ENCODE peak calls at places on chromosomes 2 and 18, in seven cellular contexts. One of them, this sample, is unnamed.

GRCh38 chr18:79559121-79559835 is 120.3 kb upstream of the CTDP1 start:
- DNase-seq in GM23248: no peak
- DNase-seq in body of pancreas: no peak
- DNase-seq in small intestine: no peak
- DNase-seq in left ventricle myocardium inferior: no peak
- DNase-seq in psoas muscle: no peak
- DNase-seq in adrenal gland: no peak
- DNase-seq in this sample: no peak

GRCh38 chr2:73969356-73969755 is 15.4 kb upstream of the TET3 start:
- DNase-seq in GM23248: peak; percentile 46
- DNase-seq in body of pancreas: no peak
- DNase-seq in small intestine: no peak
- DNase-seq in left ventricle myocardium inferior: no peak
- DNase-seq in psoas muscle: no peak
- DNase-seq in adrenal gland: no peak
- DNase-seq in this sample: no peak

GRCh38 chr18:59067873-59068272 is 71.8 kb upstream of the SEC11C start:
- DNase-seq in GM23248: peak; percentile 38
- DNase-seq in body of pancreas: peak; percentile 59
- DNase-seq in small intestine: peak; percentile 12
- DNase-seq in left ventricle myocardium inferior: no peak
- DNase-seq in psoas muscle: no peak
- DNase-seq in adrenal gland: no peak
- DNase-seq in this sample: peak; percentile 34

GRCh38 chr2:46979611-46980010 is 64.0 kb upstream of the MCFD2 start:
- DNase-seq in GM23248: no peak
- DNase-seq in body of pancreas: no peak
- DNase-seq in small intestine: no peak
- DNase-seq in left ventricle myocardium inferior: no peak
- DNase-seq in psoas muscle: no peak
- DNase-seq in adrenal gland: no peak
- DNase-seq in this sample: no peak

GRCh38 chr2:101124061-101124460 is 27.1 kb downstream of the TBC1D8 start:
- DNase-seq in GM23248: peak; percentile 70
- DNase-seq in body of pancreas: no peak
- DNase-seq in small intestine: no peak
- DNase-seq in left ventricle myocardium inferior: no peak
- DNase-seq in psoas muscle: no peak
- DNase-seq in adrenal gland: no peak
- DNase-seq in this sample: no peak

GRCh38 chr2:228731517-228731916 is 539.6 kb downstream of the PID1 start:
- DNase-seq in GM23248: peak; percentile 84
- DNase-seq in body of pancreas: no peak
- DNase-seq in small intestine: no peak
- DNase-seq in left ventricle myocardium inferior: no peak
- DNase-seq in psoas muscle: no peak
- DNase-seq in adrenal gland: no peak
- DNase-seq in this sample: no peak

GRCh38 chr2:208042041-208042440 is 16.7 kb upstream of the PLEKHM3 start:
- DNase-seq in GM23248: peak; percentile 65
- DNase-seq in body of pancreas: no peak
- DNase-seq in small intestine: peak; percentile 32
- DNase-seq in left ventricle myocardium inferior: no peak
- DNase-seq in psoas muscle: no peak
- DNase-seq in adrenal gland: no peak
- DNase-seq in this sample: no peak

GRCh38 chr18:33588361-33588760 is 10.3 kb downstream of the ASXL3 start:
- DNase-seq in GM23248: no peak
- DNase-seq in body of pancreas: no peak
- DNase-seq in small intestine: no peak
- DNase-seq in left ventricle myocardium inferior: no peak
- DNase-seq in psoas muscle: no peak
- DNase-seq in adrenal gland: no peak
- DNase-seq in this sample: no peak

GRCh38 chr2:159653962-159654361 is 37.6 kb upstream of the BAZ2B start:
- DNase-seq in GM23248: no peak
- DNase-seq in body of pancreas: no peak
- DNase-seq in small intestine: no peak
- DNase-seq in left ventricle myocardium inferior: no peak
- DNase-seq in psoas muscle: no peak
- DNase-seq in adrenal gland: no peak
- DNase-seq in this sample: no peak

GRCh38 chr2:197277726-197278259 is 32.8 kb downstream of the ANKRD44 start:
- DNase-seq in GM23248: no peak
- DNase-seq in body of pancreas: no peak
- DNase-seq in small intestine: no peak
- DNase-seq in left ventricle myocardium inferior: no peak
- DNase-seq in psoas muscle: no peak
- DNase-seq in adrenal gland: no peak
- DNase-seq in this sample: no peak
- H3K4me1 ChIP-seq in GM23248: no peaks in the 10 kb centered on the region
- H3K4me1 ChIP-seq in body of pancreas: peaks cover 12% of the 10 kb centered on the region
- H3K4me1 ChIP-seq in small intestine: peaks cover 6% of the 10 kb centered on the region
- H3K4me1 ChIP-seq in left ventricle myocardium inferior: peaks cover 26% of the 10 kb centered on the region
- H3K4me1 ChIP-seq in psoas muscle: peaks cover 21% of the 10 kb centered on the region
- H3K4me1 ChIP-seq in adrenal gland: peaks cover 5% of the 10 kb centered on the region
- H3K4me1 ChIP-seq in this sample: no peaks in the 10 kb centered on the region

DNA sequence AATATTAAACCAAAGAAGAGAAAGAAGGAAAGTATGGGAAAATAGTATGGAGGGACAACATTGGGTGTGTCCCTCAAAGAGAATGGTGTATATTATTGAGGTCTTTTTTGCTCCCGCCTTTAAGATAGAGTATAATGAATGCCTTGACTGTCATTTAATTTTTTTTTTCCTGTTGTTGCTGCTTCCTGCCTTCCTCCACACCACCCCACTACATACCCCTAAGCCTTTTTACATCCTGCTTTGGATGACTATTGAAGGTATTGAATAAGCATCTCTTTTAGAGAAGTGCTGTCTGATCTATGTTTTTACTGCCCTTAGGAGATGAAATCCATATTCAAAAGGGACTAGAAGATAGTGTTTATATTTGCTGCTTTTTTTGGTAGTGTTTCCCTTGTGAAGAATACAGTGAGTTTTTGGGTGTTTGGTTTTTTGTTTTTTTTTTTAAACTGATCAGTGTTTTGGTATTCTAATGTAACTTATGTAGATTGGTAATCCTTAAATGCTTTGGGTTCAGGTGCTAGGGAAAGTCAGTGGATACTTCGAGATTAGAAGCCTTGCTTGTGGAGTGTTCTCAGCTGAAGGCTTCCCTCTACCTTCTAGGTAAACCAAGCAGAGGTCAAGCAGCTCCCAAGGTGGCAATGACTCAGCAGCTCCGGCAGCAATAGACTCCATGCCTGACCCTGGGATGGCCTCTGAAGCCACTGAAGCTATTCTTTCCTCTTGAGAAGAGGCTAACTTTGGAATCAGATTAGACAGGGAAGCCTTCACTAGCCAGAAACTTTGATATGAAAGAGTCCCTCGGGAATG is 5.0 kb downstream of the FZD7 start:
- DNase-seq in GM23248: peak; percentile 65
- DNase-seq in body of pancreas: no peak
- DNase-seq in small intestine: peak; percentile 88
- DNase-seq in left ventricle myocardium inferior: peak; percentile 25
- DNase-seq in psoas muscle: peak; percentile 28
- DNase-seq in adrenal gland: no peak
- DNase-seq in this sample: no peak
- H3K4me3 ChIP-seq in GM23248: peak overlapping the region; percentile 80
- H3K4me3 ChIP-seq in body of pancreas: no peak overlapping the region
- H3K4me3 ChIP-seq in small intestine: no peak overlapping the region
- H3K4me3 ChIP-seq in left ventricle myocardium inferior: peak overlapping the region; percentile 87
- H3K4me3 ChIP-seq in psoas muscle: peak overlapping the region; percentile 87
- H3K4me3 ChIP-seq in adrenal gland: no peak overlapping the region
- H3K4me3 ChIP-seq in this sample: no peak overlapping the region

DNA sequence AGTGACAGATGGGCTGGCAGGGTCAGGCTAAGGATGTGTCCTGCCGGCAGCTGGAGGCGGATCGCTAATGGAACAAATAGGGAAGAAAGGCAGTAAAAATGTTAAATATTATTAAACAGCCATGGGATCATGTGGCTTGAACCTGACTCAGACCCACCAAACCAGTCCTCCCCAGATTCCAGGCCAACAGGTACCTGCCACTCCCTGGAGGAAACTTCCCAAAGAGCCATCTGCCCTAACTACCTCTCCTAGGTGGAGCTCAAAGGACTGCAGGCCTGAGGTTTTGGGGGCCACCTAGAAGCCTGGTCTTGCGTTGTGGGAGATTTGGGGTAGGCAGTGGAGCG is 34.3 kb downstream of the CIB4 start:
- DNase-seq in GM23248: no peak
- DNase-seq in body of pancreas: peak; percentile 59
- DNase-seq in small intestine: peak; percentile 59
- DNase-seq in left ventricle myocardium inferior: no peak
- DNase-seq in psoas muscle: no peak
- DNase-seq in adrenal gland: no peak
- DNase-seq in this sample: no peak
- H3K4me1 ChIP-seq in GM23248: no peaks in the 10 kb centered on the region
- H3K4me1 ChIP-seq in body of pancreas: peaks cover 31% of the 10 kb centered on the region
- H3K4me1 ChIP-seq in small intestine: peaks cover 16% of the 10 kb centered on the region
- H3K4me1 ChIP-seq in left ventricle myocardium inferior: no peaks in the 10 kb centered on the region
- H3K4me1 ChIP-seq in psoas muscle: no peaks in the 10 kb centered on the region
- H3K4me1 ChIP-seq in adrenal gland: peaks cover 10% of the 10 kb centered on the region
- H3K4me1 ChIP-seq in this sample: no peaks in the 10 kb centered on the region

GRCh38 chr2:44954902-44955592 is 13.5 kb downstream of the SIX3 start:
- DNase-seq in GM23248: peak; percentile 47
- DNase-seq in body of pancreas: no peak
- DNase-seq in small intestine: no peak
- DNase-seq in left ventricle myocardium inferior: no peak
- DNase-seq in psoas muscle: no peak
- DNase-seq in adrenal gland: no peak
- DNase-seq in this sample: no peak
- H3K4me3 ChIP-seq in GM23248: peak overlapping the region; percentile 57
- H3K4me3 ChIP-seq in body of pancreas: no peak overlapping the region
- H3K4me3 ChIP-seq in small intestine: no peak overlapping the region
- H3K4me3 ChIP-seq in left ventricle myocardium inferior: peak overlapping the region; percentile 58
- H3K4me3 ChIP-seq in psoas muscle: peak overlapping the region; percentile 59
- H3K4me3 ChIP-seq in adrenal gland: peak overlapping the region; percentile 9
- H3K4me3 ChIP-seq in this sample: peak overlapping the region; percentile 40

GRCh38 chr18:47981830-47982229 is 51.4 kb upstream of the SMAD2 start:
- DNase-seq in GM23248: no peak
- DNase-seq in body of pancreas: no peak
- DNase-seq in small intestine: no peak
- DNase-seq in left ventricle myocardium inferior: no peak
- DNase-seq in psoas muscle: no peak
- DNase-seq in adrenal gland: no peak
- DNase-seq in this sample: no peak

GRCh38 chr18:47985837-47986236 is 55.4 kb upstream of the SMAD2 start:
- DNase-seq in GM23248: no peak
- DNase-seq in body of pancreas: no peak
- DNase-seq in small intestine: no peak
- DNase-seq in left ventricle myocardium inferior: no peak
- DNase-seq in psoas muscle: no peak
- DNase-seq in adrenal gland: no peak
- DNase-seq in this sample: no peak

GRCh38 chr18:47984991-47985390 is 54.5 kb upstream of the SMAD2 start:
- DNase-seq in GM23248: no peak
- DNase-seq in body of pancreas: peak; percentile 73
- DNase-seq in small intestine: no peak
- DNase-seq in left ventricle myocardium inferior: no peak
- DNase-seq in psoas muscle: no peak
- DNase-seq in adrenal gland: no peak
- DNase-seq in this sample: no peak

GRCh38 chr18:47983055-47983454 is 52.6 kb upstream of the SMAD2 start:
- DNase-seq in GM23248: no peak
- DNase-seq in body of pancreas: no peak
- DNase-seq in small intestine: no peak
- DNase-seq in left ventricle myocardium inferior: no peak
- DNase-seq in psoas muscle: no peak
- DNase-seq in adrenal gland: no peak
- DNase-seq in this sample: no peak

GRCh38 chr18:47983946-47984345 is 53.5 kb upstream of the SMAD2 start:
- DNase-seq in GM23248: no peak
- DNase-seq in body of pancreas: no peak
- DNase-seq in small intestine: no peak
- DNase-seq in left ventricle myocardium inferior: no peak
- DNase-seq in psoas muscle: no peak
- DNase-seq in adrenal gland: no peak
- DNase-seq in this sample: no peak
- H3K4me1 ChIP-seq in GM23248: no peaks in the 10 kb centered on the region
- H3K4me1 ChIP-seq in body of pancreas: no peaks in the 10 kb centered on the region
- H3K4me1 ChIP-seq in small intestine: no peaks in the 10 kb centered on the region
- H3K4me1 ChIP-seq in left ventricle myocardium inferior: no peaks in the 10 kb centered on the region
- H3K4me1 ChIP-seq in psoas muscle: no peaks in the 10 kb centered on the region
- H3K4me1 ChIP-seq in adrenal gland: no peaks in the 10 kb centered on the region
- H3K4me1 ChIP-seq in this sample: peaks cover 2% of the 10 kb centered on the region

DNA sequence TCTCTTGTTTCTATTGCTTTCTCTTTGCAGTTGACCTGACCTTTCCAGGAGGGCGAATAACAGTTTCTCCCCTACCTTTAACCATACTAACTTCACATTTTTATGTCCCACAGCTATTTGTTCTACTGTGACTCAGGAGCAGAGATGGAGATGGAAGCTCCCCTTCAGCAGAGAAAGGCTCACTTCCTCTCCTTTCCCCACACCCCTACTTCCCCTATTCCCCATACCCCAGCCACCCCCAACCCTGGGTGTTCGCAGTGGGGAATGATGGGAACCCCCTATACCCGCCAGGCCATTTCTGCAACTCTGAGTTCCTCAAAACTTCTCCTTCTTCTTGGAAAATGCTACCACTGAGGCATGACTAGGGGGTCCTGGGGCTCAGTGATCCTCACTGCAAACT is 285.4 kb upstream of the MGAT5 start:
- DNase-seq in GM23248: no peak
- DNase-seq in body of pancreas: no peak
- DNase-seq in small intestine: no peak
- DNase-seq in left ventricle myocardium inferior: no peak
- DNase-seq in psoas muscle: no peak
- DNase-seq in adrenal gland: no peak
- DNase-seq in this sample: no peak
- H3K4me3 ChIP-seq in GM23248: no peak overlapping the region
- H3K4me3 ChIP-seq in body of pancreas: no peak overlapping the region
- H3K4me3 ChIP-seq in small intestine: no peak overlapping the region
- H3K4me3 ChIP-seq in left ventricle myocardium inferior: no peak overlapping the region
- H3K4me3 ChIP-seq in psoas muscle: no peak overlapping the region
- H3K4me3 ChIP-seq in adrenal gland: no peak overlapping the region
- H3K4me3 ChIP-seq in this sample: no peak overlapping the region

GRCh38 chr2:111061192-111061591 is 59.5 kb upstream of the BCL2L11 start:
- DNase-seq in GM23248: no peak
- DNase-seq in body of pancreas: no peak
- DNase-seq in small intestine: no peak
- DNase-seq in left ventricle myocardium inferior: no peak
- DNase-seq in psoas muscle: no peak
- DNase-seq in adrenal gland: no peak
- DNase-seq in this sample: no peak
- H3K4me1 ChIP-seq in GM23248: no peaks in the 10 kb centered on the region
- H3K4me1 ChIP-seq in body of pancreas: no peaks in the 10 kb centered on the region
- H3K4me1 ChIP-seq in small intestine: no peaks in the 10 kb centered on the region
- H3K4me1 ChIP-seq in left ventricle myocardium inferior: no peaks in the 10 kb centered on the region
- H3K4me1 ChIP-seq in psoas muscle: no peaks in the 10 kb centered on the region
- H3K4me1 ChIP-seq in adrenal gland: no peaks in the 10 kb centered on the region
- H3K4me1 ChIP-seq in this sample: no peaks in the 10 kb centered on the region

DNA sequence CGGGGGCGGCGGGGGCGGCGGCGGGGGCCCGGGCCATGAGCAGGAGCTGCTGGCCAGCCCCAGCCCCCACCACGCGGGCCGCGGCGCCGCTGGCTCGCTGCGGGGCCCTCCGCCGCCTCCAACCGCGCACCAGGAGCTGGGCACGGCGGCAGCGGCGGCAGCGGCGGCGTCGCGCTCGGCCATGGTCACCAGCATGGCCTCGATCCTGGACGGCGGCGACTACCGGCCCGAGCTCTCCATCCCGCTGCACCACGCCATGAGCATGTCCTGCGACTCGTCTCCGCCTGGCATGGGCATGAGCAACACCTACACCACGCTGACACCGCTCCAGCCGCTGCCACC is 648 bp downstream of the ONECUT2 start:
- DNase-seq in GM23248: no peak
- DNase-seq in body of pancreas: no peak
- DNase-seq in small intestine: no peak
- DNase-seq in left ventricle myocardium inferior: no peak
- DNase-seq in psoas muscle: no peak
- DNase-seq in adrenal gland: no peak
- DNase-seq in this sample: no peak
- H3K4me3 ChIP-seq in GM23248: no peak overlapping the region
- H3K4me3 ChIP-seq in body of pancreas: no peak overlapping the region
- H3K4me3 ChIP-seq in small intestine: no peak overlapping the region
- H3K4me3 ChIP-seq in left ventricle myocardium inferior: peak overlapping the region; percentile 39
- H3K4me3 ChIP-seq in psoas muscle: peak overlapping the region; percentile 25
- H3K4me3 ChIP-seq in adrenal gland: no peak overlapping the region
- H3K4me3 ChIP-seq in this sample: no peak overlapping the region

This sample was measured in SJCRH30.